ENCODE peak calls at places on chromosomes 11 and 22, in four cellular contexts. U, T, G and C are unnamed samples.

GRCh38 chr11:80157447-80157846 is 716.6 kb upstream of the TENM4 start:
- DNase-seq in U (no peak), G (no peak), T (no peak), C (no peak)

GRCh38 chr11:40567392-40567791 is 892.1 kb downstream of the LRRC4C start:
- DNase-seq in G (no peak), U (no peak), T (no peak), C (no peak)

GRCh38 chr11:128336203-128336602 is 251.2 kb downstream of the ETS1 start:
- DNase-seq in T (peak; percentile 26), G (no peak), U (no peak), C (peak; percentile 73)

GRCh38 chr11:47071871-47072270 is 104.8 kb downstream of the ARFGAP2 start:
- DNase-seq in T (no peak), U (no peak), G (no peak), C (no peak)

GRCh38 chr11:114193730-114194674 is 102.2 kb upstream of the NNMT start:
- DNase-seq in G (no peak), T (no peak), U (no peak), C (no peak)

GRCh38 chr11:114209904-114210303 is 86.3 kb upstream of the NNMT start:
- DNase-seq in T (no peak), U (no peak), G (no peak), C (no peak)

GRCh38 chr11:27839226-27839913 is 139.1 kb upstream of the BDNF start:
- DNase-seq in U (peak; percentile 41), T (no peak), G (no peak), C (no peak)

GRCh38 chr11:14446701-14447169 is 52.9 kb downstream of the COPB1 start:
- DNase-seq in U (no peak), G (no peak), T (no peak), C (no peak)

GRCh38 chr11:20156280-20156875 is 3.9 kb downstream of the DBX1 start:
- DNase-seq in G (no peak), U (no peak), T (peak; percentile 42), C (no peak)

GRCh38 chr22:33539902-33540751 is 380.1 kb downstream of the LARGE1 start:
- DNase-seq in U (no peak), G (no peak), T (peak; percentile 73), C (no peak)

GRCh38 chr11:130024356-130024755 is 21.7 kb upstream of the PRDM10 start:
- DNase-seq in G (no peak), U (no peak), T (no peak), C (no peak)

GRCh38 chr11:115659061-115659963 is 155.1 kb upstream of the CADM1 start:
- DNase-seq in U (no peak), G (no peak), T (no peak), C (peak; percentile 74)

GRCh38 chr11:1888811-1889526 is 2.7 kb downstream of the PRR33 start:
- DNase-seq in U (peak; percentile 96), G (no peak), T (peak; percentile 39), C (peak; percentile 66)

GRCh38 chr11:128553662-128554392 is 33.5 kb downstream of the ETS1 start:
- DNase-seq in U (peak; percentile 59), G (no peak), T (no peak), C (no peak)

GRCh38 chr11:5274340-5274739 is 4.6 kb upstream of the HBE1 start:
- DNase-seq in G (no peak), U (no peak), T (no peak), C (no peak)

GRCh38 chr22:19962246-19962908 is 20.8 kb upstream of the TXNRD2 start:
- DNase-seq in G (no peak), T (peak; percentile 88), U (peak; percentile 70), C (no peak)

GRCh38 chr22:50274311-50274710 is 4.1 kb upstream of the MAPK11 start:
- DNase-seq in G (no peak), T (peak; percentile 66), U (peak; percentile 64), C (no peak)

GRCh38 chr11:48095779-48096470 is 115.6 kb downstream of the PTPRJ start:
- DNase-seq in T (no peak), G (peak; percentile 46), U (peak; percentile 62), C (no peak)

GRCh38 chr11:108216988-108217387 is 5.5 kb downstream of the NPAT start:
- DNase-seq in U (peak; percentile 34), T (no peak), G (no peak), C (no peak)

GRCh38 chr11:124681421-124681820 is 7.7 kb downstream of the SPA17 start:
- DNase-seq in T (no peak), U (no peak), G (no peak), C (no peak)

GRCh38 chr11:868802-869201 is 26.1 kb downstream of the TSPAN4 start:
- DNase-seq in U (no peak), T (no peak), G (no peak), C (no peak)

GRCh38 chr22:33328789-33329296 is 270.7 kb upstream of the SYN3 start:
- DNase-seq in G (no peak), U (peak; percentile 21), T (no peak), C (no peak)

GRCh38 chr11:75028321-75029097 is 39.8 kb downstream of the NEU3 start:
- DNase-seq in T (no peak), G (peak; percentile 25), U (no peak), C (peak; percentile 7)

GRCh38 chr11:3971756-3972404 is 116.4 kb downstream of the STIM1 start:
- DNase-seq in U (peak; percentile 35), T (no peak), G (no peak), C (no peak)

GRCh38 chr11:16775604-16776283 is 37.3 kb downstream of the C11orf58 start:
- DNase-seq in G (peak; percentile 67), T (no peak), U (no peak), C (peak; percentile 32)

GRCh38 chr22:46996595-46997310 is 234.3 kb downstream of the TBC1D22A start:
- DNase-seq in T (no peak), G (no peak), U (no peak), C (no peak)
- TF ChIP-seq CTCF in T (no peak), G (peak; percentile 26), U (no peak), C (no peak)

DNA sequence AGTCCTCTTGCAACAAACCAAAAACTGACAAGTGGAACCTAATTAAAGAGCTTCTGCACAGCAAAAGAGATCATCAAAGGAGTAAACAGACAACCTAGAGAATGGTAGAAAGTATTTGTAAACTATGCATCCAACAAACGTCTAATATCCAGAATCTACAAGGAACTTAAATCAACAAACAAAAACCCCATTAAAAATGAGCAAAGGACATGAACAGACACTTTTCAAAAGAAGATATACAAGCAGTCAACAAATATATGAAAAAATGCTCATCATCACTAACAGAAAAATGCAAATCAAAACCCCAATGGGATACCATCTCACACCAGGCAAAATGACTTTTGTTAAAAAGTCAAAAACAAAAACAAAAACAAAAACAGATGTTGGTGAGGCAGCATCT is 33.7 kb downstream of the ZNF214 start:
- DNase-seq in U (no peak), T (no peak), G (no peak), C (no peak)
- TF ChIP-seq CTCF in U (no peak), T (no peak), G (no peak), C (no peak)

GRCh38 chr11:22779850-22780249 is 49.8 kb downstream of the SVIP start:
- DNase-seq in G (no peak), U (no peak), T (no peak), C (no peak)

GRCh38 chr11:22780914-22781593 is 48.5 kb downstream of the SVIP start:
- DNase-seq in T (no peak), G (no peak), U (peak; percentile 9), C (no peak)

GRCh38 chr11:22775248-22775647 is 54.4 kb downstream of the SVIP start:
- DNase-seq in G (no peak), T (no peak), U (no peak), C (no peak)

GRCh38 chr11:22774716-22775115 is 54.9 kb downstream of the SVIP start:
- DNase-seq in U (no peak), G (no peak), T (no peak), C (no peak)

GRCh38 chr11:22778642-22779041 is 51.0 kb downstream of the SVIP start:
- DNase-seq in T (no peak), U (peak; percentile 9), G (no peak), C (no peak)
- TF ChIP-seq CTCF in T (no peak), U (no peak), G (peak; percentile 16), C (peak; percentile 32)

DNA sequence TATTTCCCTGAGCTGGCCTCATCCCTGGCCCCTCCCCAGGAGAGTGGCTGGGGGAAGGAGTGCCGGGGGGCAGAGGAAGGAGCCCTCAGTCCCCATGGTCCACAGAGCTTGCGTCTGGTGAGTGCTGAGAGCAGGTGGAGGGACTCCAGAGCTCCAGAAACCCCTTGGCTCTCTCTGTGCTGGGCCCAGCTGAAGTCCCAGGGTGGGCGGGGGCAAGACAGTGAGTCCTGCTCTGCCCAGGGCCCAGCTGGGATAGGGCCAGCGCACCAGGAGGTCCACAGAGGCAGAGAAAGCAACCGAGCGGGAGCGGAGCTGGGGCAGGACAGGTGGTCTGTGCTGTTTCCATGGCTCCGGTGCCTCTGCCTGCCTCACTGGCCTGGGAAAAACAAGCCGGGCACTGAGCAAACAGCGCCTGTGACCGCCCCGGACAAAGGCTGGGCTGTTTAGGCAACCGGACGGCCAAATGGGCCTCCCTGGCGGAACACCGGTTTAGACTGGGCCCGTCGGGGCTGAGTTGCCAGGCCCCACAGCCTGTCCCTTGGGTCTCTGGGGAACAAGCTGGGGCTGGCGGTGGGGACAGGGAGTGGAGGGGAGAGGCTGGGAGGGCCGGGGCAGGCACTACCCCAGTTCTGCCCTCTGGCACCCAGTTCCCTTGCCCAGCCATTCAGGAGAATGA is 34.1 kb upstream of the WNT7B start:
- DNase-seq in G (no peak), U (no peak), T (no peak), C (no peak)
- TF ChIP-seq CTCF in G (no peak), U (no peak), T (no peak), C (no peak)